ENCODE peak calls at places on chromosomes 4 and X, in nine cellular contexts. I is NCI-H1092 treated with DMSO at 0.1 percent for 48 hours; A is posterior vena cava; G is GM04504; E is breast epithelium; B is H9; U is psoas muscle; V is renal cortical epithelial cell; P is activated CD8-positive, alpha-beta memory T cell treated with anti-CD3 and anti-CD28 coated beads, Interleukin-2, amount 50 U/mL, for 48 hours. Y is an unnamed sample.

GRCh38 chrX:55908685-55909212 is 191.2 kb downstream of the RRAGB start:
- DNase-seq in B (peak; percentile 34), I (no peak), V (peak; percentile 33), U (no peak), E (no peak), G (no peak), P (peak; percentile 50), A (no peak), Y (no peak)

GRCh38 chrX:151754042-151754419 is 19.5 kb downstream of the CNGA2 start:
- DNase-seq in A (no peak), V (peak; percentile 26), P (no peak), E (no peak), B (peak; percentile 36), I (peak; percentile 78), U (no peak), G (peak; percentile 64), Y (no peak)

GRCh38 chr4:18675586-18675985 is 654.0 kb upstream of the LCORL start:
- DNase-seq in G (no peak), V (no peak), B (no peak), I (no peak), A (no peak), E (no peak), P (no peak), U (no peak), Y (no peak)

GRCh38 chr4:70815370-70815769 is 24.3 kb downstream of the GRSF1 start:
- DNase-seq in U (no peak), V (no peak), I (no peak), G (no peak), A (no peak), P (no peak), B (no peak), E (no peak), Y (no peak)

GRCh38 chr4:23822181-23822580 is 67.7 kb downstream of the PPARGC1A start:
- DNase-seq in G (no peak), A (no peak), P (no peak), B (no peak), V (peak; percentile 38), E (no peak), I (no peak), U (no peak), Y (no peak)

GRCh38 chr4:5784960-5785611 is 74.1 kb downstream of the EVC start:
- DNase-seq in I (no peak), A (peak; percentile 53), V (no peak), U (no peak), P (peak; percentile 10), E (no peak), B (peak; percentile 48), G (no peak), Y (no peak)

GRCh38 chr4:13484749-13485345 is 707 bp upstream of the RAB28 start:
- DNase-seq in V (peak; percentile 18), G (no peak), U (no peak), P (no peak), A (no peak), I (peak; percentile 74), E (no peak), B (no peak), Y (no peak)

GRCh38 chr4:123301942-123302341 is 94.7 kb upstream of the SPRY1 start:
- DNase-seq in P (no peak), A (no peak), E (no peak), G (no peak), I (no peak), B (no peak), V (no peak), U (no peak), Y (no peak)

GRCh38 chrX:1464282-1465131 is 11.8 kb upstream of the ASMTL start:
- DNase-seq in E (no peak), I (no peak), U (no peak), A (no peak), G (no peak), V (no peak), P (peak; percentile 63), B (peak; percentile 18), Y (no peak)

GRCh38 chr4:36841583-36842326 is 402.8 kb upstream of the NWD2 start:
- DNase-seq in A (no peak), G (no peak), U (no peak), V (peak; percentile 55), E (no peak), I (no peak), B (no peak), P (no peak), Y (no peak)

GRCh38 chr4:10960386-10960785 is 275.8 kb upstream of the CLNK start:
- DNase-seq in A (no peak), P (no peak), B (no peak), U (no peak), I (peak; percentile 43), V (no peak), G (no peak), E (no peak), Y (no peak)

GRCh38 chr4:1485280-1485679 is 79.0 kb upstream of the NKX1-1 start:
- DNase-seq in P (no peak), U (no peak), G (no peak), A (no peak), V (no peak), E (no peak), I (no peak), B (no peak), Y (no peak)

GRCh38 chr4:54318904-54319303 is 89.8 kb downstream of the PDGFRA start:
- DNase-seq in A (no peak), U (no peak), G (peak; percentile 7), E (no peak), B (peak; percentile 42), P (no peak), I (peak; percentile 1), V (peak; percentile 29), Y (no peak)

GRCh38 chr4:176838611-176839411 is 46.1 kb upstream of the VEGFC start:
- DNase-seq in U (no peak), E (no peak), I (no peak), B (no peak), G (peak; percentile 80), A (no peak), V (peak; percentile 79), P (no peak), Y (no peak)

GRCh38 chr4:121375262-121375661 is 5.6 kb downstream of the QRFPR start:
- DNase-seq in V (peak; percentile 79), E (no peak), P (no peak), I (no peak), U (no peak), G (no peak), B (no peak), A (no peak), Y (no peak)

GRCh38 chrX:2696698-2697215 is 5.7 kb downstream of the CD99 start:
- DNase-seq in A (peak; percentile 48), E (no peak), G (peak; percentile 71), U (no peak), P (no peak), I (no peak), V (peak; percentile 65), B (no peak), Y (no peak)

GRCh38 chr4:55125763-55126541 is 557 bp upstream of the KDR start:
- DNase-seq in U (peak; percentile 65), P (no peak), I (no peak), A (no peak), E (peak; percentile 79), B (peak; percentile 33), V (no peak), G (no peak), Y (no peak)

GRCh38 chrX:81316163-81316562 is 114.3 kb downstream of the SH3BGRL start:
- DNase-seq in A (no peak), V (peak; percentile 13), I (no peak), P (no peak), E (no peak), U (no peak), B (no peak), G (peak; percentile 6), Y (no peak)

GRCh38 chrX:21932277-21932996 is 8.1 kb upstream of the SMS start:
- DNase-seq in P (no peak), I (no peak), E (no peak), B (no peak), G (peak; percentile 81), V (peak; percentile 93), A (no peak), U (peak; percentile 59), Y (no peak)

GRCh38 chr4:151801547-151802516 is 41.0 kb upstream of the GATB start:
- DNase-seq in I (peak; percentile 24), E (no peak), G (no peak), P (peak; percentile 81), B (peak; percentile 59), U (peak; percentile 38), A (no peak), V (peak; percentile 32), Y (no peak)

GRCh38 chr4:124939908-124940307 is 227.4 kb upstream of the ANKRD50 start:
- DNase-seq in B (no peak), E (no peak), U (no peak), P (no peak), G (no peak), I (no peak), A (no peak), V (no peak), Y (no peak)

GRCh38 chrX:80174925-80175574 is 160.5 kb downstream of the TBX22 start:
- DNase-seq in V (no peak), U (peak; percentile 37), P (no peak), B (no peak), G (no peak), E (no peak), A (peak; percentile 84), I (no peak), Y (no peak)

GRCh38 chrX:46398874-46399273 is 146.3 kb downstream of the ZNF674 start:
- DNase-seq in U (no peak), E (no peak), A (no peak), B (no peak), P (no peak), V (no peak), I (no peak), G (no peak), Y (no peak)

Y was measured in pancreas.